ENCODE peak calls at places on chromosomes 7 and 10, in six cellular contexts. R is A549, Y is WTC11, I is HCT116, Q is HepG2, V is endothelial cell of umbilical vein. B is an unnamed sample.

GRCh38 chr7:150330211-150330885 is 7.0 kb upstream of the ACTR3C start:
- DNase-seq in I (no peak), Q (no peak), R (no peak), Y (no peak), V (no peak), B (no peak)

GRCh38 chr10:35685402-35685801 is 43.3 kb upstream of the FZD8 start:
- DNase-seq in Y (no peak), R (peak; percentile 13), I (no peak), Q (peak; percentile 82), V (no peak), B (no peak)

GRCh38 chr7:37694208-37695080 is 10.9 kb downstream of the GPR141 start:
- DNase-seq in Q (no peak), R (no peak), Y (no peak), V (no peak), I (no peak), B (no peak)

GRCh38 chr10:43120948-43121290 is 17.3 kb upstream of the CSGALNACT2 start:
- DNase-seq in Q (no peak), V (no peak), I (no peak), Y (no peak), R (no peak), B (no peak)

GRCh38 chr10:7027913-7028808 is 382.7 kb downstream of the SFMBT2 start:
- DNase-seq in R (no peak), Y (no peak), I (no peak), Q (no peak), V (no peak), B (peak; percentile 81)

GRCh38 chr7:25069900-25070443 is 55.1 kb downstream of the CYCS start:
- DNase-seq in V (peak; percentile 70), R (peak; percentile 84), I (peak; percentile 72), Y (peak; percentile 39), Q (peak; percentile 64), B (peak; percentile 76)

GRCh38 chr10:19891429-19891828 is 75.2 kb downstream of the PLXDC2 start:
- DNase-seq in Q (no peak), R (no peak), I (no peak), V (no peak), Y (no peak), B (no peak)

GRCh38 chr7:150849204-150849775 is 3.0 kb upstream of the AOC1 start:
- DNase-seq in R (no peak), V (no peak), Q (no peak), Y (no peak), I (no peak), B (no peak)

GRCh38 chr7:38310601-38311057 is 37.2 kb upstream of the TARP start:
- DNase-seq in Q (no peak), R (no peak), I (no peak), Y (no peak), V (peak; percentile 32), B (no peak)

GRCh38 chr10:11454958-11455566 is 156.4 kb downstream of the USP6NL start:
- DNase-seq in Q (no peak), R (no peak), V (no peak), I (no peak), Y (no peak), B (no peak)

GRCh38 chr10:22318772-22319171 is 2.1 kb upstream of the BMI1 start:
- DNase-seq in Y (no peak), V (no peak), R (no peak), I (no peak), Q (no peak), B (no peak)

GRCh38 chr7:10225265-10225664 is 748.4 kb upstream of the PHF14 start:
- DNase-seq in Y (no peak), Q (no peak), R (no peak), V (peak; percentile 82), I (no peak), B (no peak)

GRCh38 chr10:94521276-94522250 is 24.0 kb upstream of the HELLS start:
- DNase-seq in Y (no peak), Q (no peak), R (no peak), V (no peak), I (no peak), B (no peak)

GRCh38 chr10:114100848-114101741 is 57.4 kb downstream of the ADRB1 start:
- DNase-seq in Y (peak; percentile 35), R (no peak), Q (no peak), V (peak; percentile 40), I (no peak), B (no peak)

GRCh38 chr7:24781106-24781505 is 23.8 kb upstream of the GSDME start:
- DNase-seq in R (no peak), Y (no peak), V (no peak), I (no peak), Q (no peak), B (no peak)

GRCh38 chr10:129758591-129759021 is 205.5 kb downstream of the EBF3 start:
- DNase-seq in V (no peak), Y (peak; percentile 3), I (no peak), R (no peak), Q (no peak), B (no peak)

GRCh38 chr10:129031233-129032150 is 435.5 kb upstream of the MGMT start:
- DNase-seq in Y (peak; percentile 76), R (peak; percentile 58), Q (peak; percentile 15), V (peak; percentile 68), I (no peak), B (peak; percentile 50)

DNA sequence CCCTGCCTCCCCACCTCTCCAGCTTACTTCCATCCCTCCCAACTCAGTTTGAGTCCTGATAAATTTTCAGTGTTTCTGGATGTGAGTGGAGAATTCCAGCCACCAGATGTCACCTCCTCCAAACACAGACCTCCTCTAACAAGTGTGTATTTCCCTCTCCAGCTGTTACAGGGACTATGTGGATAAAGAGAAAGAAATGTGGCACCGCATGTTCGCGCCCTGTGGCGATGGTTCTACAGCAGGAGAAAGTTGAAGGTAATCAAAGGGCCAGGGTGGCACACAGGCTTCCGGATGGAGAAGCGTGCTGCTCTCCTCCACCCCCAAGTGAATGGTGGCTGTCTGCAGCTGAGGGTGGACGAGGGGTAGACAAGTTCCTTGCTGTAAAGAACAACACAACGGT is 14.7 kb downstream of the FKBP6 start:
- DNase-seq in Q (peak; percentile 73), V (peak; percentile 53), R (peak; percentile 67), Y (no peak), I (peak; percentile 29), B (no peak)
- TF ChIP-seq MAX in Q (peak; percentile 80), V (no peak), R (no peak), Y (peak; percentile 39), I (peak; percentile 59), B (no peak)

GRCh38 chr10:125145636-125146035 is 14.7 kb downstream of the CTBP2 start:
- DNase-seq in Y (no peak), R (no peak), V (no peak), Q (no peak), I (no peak), B (no peak)

GRCh38 chr10:125148576-125148975 is 11.8 kb downstream of the CTBP2 start:
- DNase-seq in V (no peak), R (no peak), Y (no peak), I (no peak), Q (no peak), B (no peak)

GRCh38 chr10:125144693-125145623 is 15.4 kb downstream of the CTBP2 start:
- DNase-seq in R (peak; percentile 78), V (no peak), I (peak; percentile 61), Y (peak; percentile 59), Q (no peak), B (peak; percentile 65)

GRCh38 chr10:125148021-125148439 is 12.3 kb downstream of the CTBP2 start:
- DNase-seq in Q (no peak), V (no peak), I (no peak), Y (peak; percentile 8), R (no peak), B (peak; percentile 19)

DNA sequence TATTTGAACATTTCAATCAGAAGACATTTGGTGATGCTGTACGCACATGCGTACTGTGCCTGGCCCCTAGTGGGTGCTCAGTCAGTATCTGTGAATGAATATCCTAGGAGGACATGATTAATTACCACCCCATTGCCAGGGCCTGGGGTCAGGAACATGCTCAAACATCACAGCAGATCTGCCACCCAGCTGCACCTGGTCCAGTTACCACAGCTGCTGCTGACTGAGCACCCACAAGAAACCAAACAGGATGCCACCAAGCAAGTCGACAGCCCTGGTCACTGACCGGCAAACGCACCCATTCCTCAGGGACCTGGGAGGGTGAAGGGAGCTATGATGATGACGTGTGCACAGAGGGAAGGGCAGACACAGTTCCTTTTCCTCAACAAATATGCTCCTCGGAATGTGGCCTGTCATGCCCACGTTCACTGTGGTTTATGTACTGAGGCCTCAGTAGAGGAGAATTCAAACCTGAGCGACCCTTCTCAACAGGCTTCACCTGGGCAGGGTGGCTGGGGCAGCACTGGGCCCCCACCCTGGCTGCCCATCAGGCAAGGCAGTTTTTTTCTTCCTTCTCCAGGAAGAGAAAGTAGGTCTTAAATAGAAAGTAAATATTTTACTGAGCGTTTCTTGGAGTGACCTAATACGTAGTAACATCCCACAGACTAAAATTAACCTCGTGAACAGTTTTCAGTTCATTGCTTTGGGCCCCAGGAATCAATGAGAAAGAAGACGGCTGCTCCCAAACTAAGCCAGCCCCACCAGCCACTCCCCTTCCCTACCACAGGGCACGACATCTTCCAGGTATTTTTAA is 13.4 kb downstream of the CTBP2 start:
- DNase-seq in R (no peak), Q (no peak), Y (no peak), V (no peak), I (no peak), B (no peak)
- TF ChIP-seq MAX in R (no peak), Q (no peak), Y (no peak), V (no peak), I (no peak), B (no peak)

DNA sequence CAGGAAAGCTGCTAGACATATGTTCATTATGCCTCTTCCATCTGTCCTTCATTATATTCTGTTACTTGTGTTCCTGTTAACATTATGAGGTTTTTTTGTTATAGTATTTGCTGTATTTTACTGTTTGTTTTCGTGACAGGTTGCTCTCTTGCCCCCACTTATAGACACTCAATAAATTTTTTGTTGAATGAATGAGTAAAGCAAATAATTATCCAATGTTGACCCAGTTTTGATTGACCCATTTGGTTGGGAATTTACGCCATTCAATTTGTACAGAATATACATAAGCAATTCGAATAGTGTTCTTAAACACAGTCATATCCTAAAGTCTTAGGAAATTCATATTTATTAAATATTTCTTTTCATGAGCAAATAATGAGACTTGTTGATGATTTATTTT is 11.8 kb downstream of the CCSER2 start:
- DNase-seq in R (no peak), I (no peak), Q (no peak), V (no peak), Y (no peak), B (no peak)
- TF ChIP-seq MAX in R (no peak), I (no peak), Q (no peak), V (no peak), Y (no peak), B (no peak)

GRCh38 chr10:72563327-72563932 is 62.4 kb downstream of the MICU1 start:
- DNase-seq in R (no peak), V (peak; percentile 25), Q (no peak), Y (no peak), I (no peak), B (no peak)

GRCh38 chr10:72564596-72564995 is 61.3 kb downstream of the MICU1 start:
- DNase-seq in Y (no peak), Q (no peak), V (no peak), R (no peak), I (no peak), B (no peak)

GRCh38 chr10:72567884-72568283 is 58.0 kb downstream of the MICU1 start:
- DNase-seq in Q (peak; percentile 11), I (peak; percentile 10), Y (no peak), V (peak; percentile 7), R (peak; percentile 58), B (peak; percentile 64)

GRCh38 chr10:72573079-72573478 is 52.8 kb downstream of the MICU1 start:
- DNase-seq in I (no peak), V (no peak), R (no peak), Q (no peak), Y (no peak), B (no peak)

DNA sequence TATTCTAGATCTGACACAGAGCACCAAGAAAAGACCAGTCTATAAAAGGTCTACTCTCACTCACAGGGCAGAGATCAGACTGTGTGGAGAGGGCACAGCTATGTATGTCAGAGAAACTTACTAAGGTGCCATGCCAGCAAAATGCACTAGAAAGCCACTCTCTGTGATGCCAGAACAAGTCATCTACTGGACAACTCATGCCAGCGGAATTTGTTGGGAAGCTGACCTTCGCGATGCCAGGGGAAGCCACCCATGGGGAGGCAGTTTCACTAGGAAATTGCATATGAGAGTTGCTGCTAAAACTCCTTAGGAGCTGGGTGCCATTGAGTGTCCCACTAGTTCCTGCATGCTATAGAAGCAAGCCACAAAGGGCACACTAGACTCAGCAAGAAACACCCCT is 58.5 kb downstream of the MICU1 start:
- DNase-seq in Q (no peak), V (no peak), Y (no peak), R (peak; percentile 54), I (peak; percentile 41), B (no peak)
- TF ChIP-seq MAX in Q (no peak), V (no peak), Y (no peak), R (peak; percentile 10), I (no peak), B (no peak)

B was measured in K562.